ENCODE peak calls at places on chromosomes 1 and 21, in five cellular contexts. R is A549, X is stomach, M is brain microvascular endothelial cell, Q is GM12865. J is an unnamed sample.

GRCh38 chr1:9228589-9228988 is 6.0 kb upstream of the H6PD start:
- DNase-seq in R (no peak), X (no peak), M (no peak), Q (no peak), J (peak; percentile 32)

GRCh38 chr1:222845763-222846162 is 30.9 kb downstream of the DISP1 start:
- DNase-seq in R (no peak), X (no peak), M (no peak), Q (no peak), J (no peak)

GRCh38 chr21:22536511-22536910 is 1538.3 kb downstream of the NCAM2 start:
- DNase-seq in R (no peak), X (no peak), M (no peak), Q (no peak), J (peak; percentile 49)

GRCh38 chr1:115557715-115558114 is 84.1 kb upstream of the VANGL1 start:
- DNase-seq in R (no peak), X (no peak), M (no peak), Q (no peak), J (no peak)

GRCh38 chr1:24551910-24552571 is 3.8 kb upstream of the NCMAP start:
- DNase-seq in R (no peak), X (no peak), M (peak; percentile 12), Q (no peak), J (no peak)

GRCh38 chr1:203765029-203765837 is at the start of gene LAX1:
- DNase-seq in R (no peak), X (peak; percentile 43), M (no peak), Q (peak; percentile 84), J (no peak)

GRCh38 chr21:42316891-42317290 is 1.7 kb upstream of the TFF3 start:
- DNase-seq in R (no peak), X (no peak), M (no peak), Q (no peak), J (no peak)

GRCh38 chr1:25703671-25704637 is 87.4 kb downstream of the MAN1C1 start:
- DNase-seq in R (no peak), X (no peak), M (no peak), Q (no peak), J (no peak)

GRCh38 chr1:226524547-226524946 is 24.0 kb upstream of the STUM start:
- DNase-seq in R (no peak), X (no peak), M (no peak), Q (no peak), J (no peak)

GRCh38 chr1:9385801-9386573 is 93.3 kb downstream of the SPSB1 start:
- DNase-seq in R (no peak), X (no peak), M (no peak), Q (peak; percentile 50), J (no peak)

GRCh38 chr1:67896826-67897225 is 63.6 kb upstream of the GNG12 start:
- DNase-seq in R (no peak), X (no peak), M (no peak), Q (no peak), J (no peak)

GRCh38 chr1:6984533-6984932 is 199.3 kb downstream of the CAMTA1 start:
- DNase-seq in R (no peak), X (no peak), M (no peak), Q (no peak), J (no peak)

GRCh38 chr1:177561436-177561835 is 390.7 kb downstream of the BRINP2 start:
- DNase-seq in R (no peak), X (no peak), M (no peak), Q (no peak), J (no peak)

GRCh38 chr1:54191525-54191924 is 8.3 kb downstream of the CYB5RL start:
- DNase-seq in R (no peak), X (no peak), M (no peak), Q (no peak), J (no peak)

GRCh38 chr1:53043271-53043670 is 18.7 kb upstream of the PODN start:
- DNase-seq in R (no peak), X (no peak), M (no peak), Q (no peak), J (peak; percentile 64)

GRCh38 chr1:17485280-17485679 is 45.8 kb upstream of the RCC2 start:
- DNase-seq in R (no peak), X (peak; percentile 27), M (peak; percentile 14), Q (peak; percentile 20), J (no peak)

GRCh38 chr1:198253668-198254067 is 96.9 kb downstream of the NEK7 start:
- DNase-seq in R (no peak), X (no peak), M (peak; percentile 41), Q (peak; percentile 67), J (peak; percentile 62)

GRCh38 chr1:151277249-151277648 is 4.8 kb upstream of the ZNF687 start:
- DNase-seq in R (no peak), X (no peak), M (no peak), Q (peak; percentile 71), J (no peak)

GRCh38 chr1:213049232-213049631 is 1.8 kb upstream of the RPS6KC1 start:
- DNase-seq in R (no peak), X (no peak), M (no peak), Q (no peak), J (no peak)

GRCh38 chr1:66418021-66418420 is 115.9 kb upstream of the SGIP1 start:
- DNase-seq in R (no peak), X (no peak), M (no peak), Q (no peak), J (no peak)

GRCh38 chr1:95384570-95384969 is 150.6 kb downstream of the RWDD3 start:
- DNase-seq in R (no peak), X (no peak), M (no peak), Q (peak; percentile 48), J (peak; percentile 1)

GRCh38 chr1:160086162-160086892 is 5.0 kb downstream of the KCNJ9 start:
- DNase-seq in R (no peak), X (no peak), M (no peak), Q (no peak), J (no peak)

GRCh38 chr1:151621351-151621750 is 9.5 kb downstream of the SNX27 start:
- DNase-seq in R (no peak), X (no peak), M (no peak), Q (no peak), J (no peak)

GRCh38 chr21:37871121-37871862 is 45.0 kb downstream of the KCNJ6 start:
- DNase-seq in R (no peak), X (no peak), M (peak; percentile 74), Q (no peak), J (peak; percentile 72)

GRCh38 chr1:240803151-240803550 is 191.2 kb upstream of the GREM2 start:
- DNase-seq in R (peak; percentile 61), X (no peak), M (peak; percentile 64), Q (no peak), J (peak; percentile 65)

GRCh38 chr1:150574260-150575071 is 4.9 kb downstream of the MCL1 start:
- DNase-seq in R (no peak), X (no peak), M (no peak), Q (peak; percentile 17), J (peak; percentile 38)

GRCh38 chr1:21909787-21910503 is 27.2 kb downstream of the HSPG2 start:
- DNase-seq in R (no peak), X (no peak), M (peak; percentile 73), Q (peak; percentile 46), J (peak; percentile 59)

GRCh38 chr1:197397899-197398298 is 129.8 kb downstream of the CRB1 start:
- DNase-seq in R (no peak), X (no peak), M (no peak), Q (no peak), J (no peak)

GRCh38 chr1:165355977-165356811 is at the start of gene LMX1A:
- DNase-seq in R (peak; percentile 14), X (no peak), M (no peak), Q (no peak), J (no peak)

GRCh38 chr1:12135612-12136011 is 31.2 kb upstream of the TNFRSF1B start:
- DNase-seq in R (no peak), X (no peak), M (no peak), Q (no peak), J (no peak)

GRCh38 chr1:108079550-108079949 is 114.6 kb upstream of the VAV3 start:
- DNase-seq in R (no peak), X (no peak), M (no peak), Q (peak; percentile 32), J (no peak)

GRCh38 chr1:227747948-227748495 is 12.8 kb downstream of the SNAP47 start:
- DNase-seq in R (no peak), X (no peak), M (no peak), Q (no peak), J (no peak)

GRCh38 chr1:227749916-227750710 is 14.9 kb downstream of the SNAP47 start:
- DNase-seq in R (no peak), X (no peak), M (no peak), Q (no peak), J (no peak)

GRCh38 chr1:227749225-227749624 is 14.0 kb downstream of the SNAP47 start:
- DNase-seq in R (no peak), X (no peak), M (no peak), Q (no peak), J (no peak)

GRCh38 chr1:227747382-227747781 is 12.1 kb downstream of the SNAP47 start:
- DNase-seq in R (no peak), X (no peak), M (no peak), Q (no peak), J (no peak)

DNA sequence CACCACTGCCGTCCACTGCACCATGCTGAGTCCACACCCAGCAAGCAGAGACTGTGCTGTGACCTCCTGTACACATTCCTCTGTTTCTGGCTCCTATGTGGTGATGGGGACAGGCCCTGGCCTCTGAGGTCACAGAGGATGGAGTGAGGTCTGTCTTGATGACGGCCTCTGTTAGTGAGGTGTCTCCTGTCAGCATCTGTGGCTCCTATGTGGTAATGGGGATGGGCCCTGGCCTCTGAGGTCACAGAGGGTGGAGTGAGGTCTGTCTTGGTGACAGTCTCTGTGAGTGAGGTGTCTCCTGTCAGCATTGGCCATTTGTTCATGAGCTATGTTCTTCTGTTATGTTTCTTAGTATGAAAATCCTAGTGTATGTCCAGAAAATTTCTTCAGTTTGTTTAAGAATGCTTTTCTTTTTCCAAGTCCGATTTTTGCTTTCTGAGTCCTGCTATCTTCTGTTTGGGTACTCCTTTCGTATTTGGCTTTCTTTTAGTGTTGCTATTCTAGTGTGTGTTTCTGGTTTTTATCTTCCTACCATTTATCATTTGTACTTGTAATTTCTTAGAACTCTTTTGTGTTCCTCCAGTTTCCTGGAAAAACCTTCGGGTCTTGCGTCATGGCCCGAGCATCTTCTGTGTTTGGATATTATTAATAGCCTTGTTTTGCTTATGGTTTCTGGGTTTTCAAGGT is 13.4 kb downstream of the SNAP47 start:
- DNase-seq in R (no peak), X (no peak), M (no peak), Q (no peak), J (no peak)
- H3K4me3 ChIP-seq in R (no peak overlapping the region), X (no peak overlapping the region), M (no peak overlapping the region), Q (no peak overlapping the region), J (no peak overlapping the region)

GRCh38 chr1:207393610-207394009 is 60.5 kb upstream of the CR2 start:
- DNase-seq in R (no peak), X (no peak), M (peak; percentile 95), Q (no peak), J (peak; percentile 87)
- TF ChIP-seq CTCF in R (no peak), X (no peak), M (no peak), Q (no peak), J (no peak)

GRCh38 chr1:234602334-234603220 is 7.4 kb downstream of the IRF2BP2 start:
- DNase-seq in R (peak; percentile 81), X (peak; percentile 43), M (peak; percentile 92), Q (peak; percentile 38), J (peak; percentile 96)
- H3K4me3 ChIP-seq in R (peak overlapping the region; percentile 64), X (peak overlapping the region; percentile 13), M (peak overlapping the region; percentile 93), Q (peak overlapping the region; percentile 88), J (peak overlapping the region; percentile 12)

DNA sequence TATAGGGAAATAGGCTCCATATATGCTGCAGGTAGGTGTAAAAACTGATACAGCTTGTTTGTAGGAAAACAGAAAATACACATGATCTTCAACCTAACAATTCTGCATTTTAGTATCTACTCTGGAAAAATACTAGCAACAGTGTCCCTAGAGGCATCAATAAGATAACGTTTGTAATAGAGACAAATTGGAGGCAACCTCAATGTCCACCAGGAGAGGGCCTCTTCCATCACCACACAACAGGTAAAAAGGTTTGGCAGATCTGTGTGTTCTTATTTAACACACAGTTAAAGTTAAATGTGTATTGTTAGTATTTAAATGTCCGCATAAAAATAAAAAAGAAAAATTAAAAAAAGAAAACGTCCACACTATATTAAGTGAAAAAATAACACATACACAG is 5.4 kb downstream of the EIF2D start:
- DNase-seq in R (peak; percentile 77), X (no peak), M (peak; percentile 29), Q (peak; percentile 65), J (no peak)
- TF ChIP-seq CTCF in R (peak; percentile 69), X (no peak), M (peak; percentile 78), Q (peak; percentile 48), J (peak; percentile 57)